ENCODE peak calls at places on chromosomes 2 and 18, in four cellular contexts. Y, A, H and C are unnamed samples.

GRCh38 chr2:181682026-181682789 is 1.9 kb upstream of the NEUROD1 start:
- DNase-seq in Y (no peak), H (no peak), A (no peak), C (no peak)

GRCh38 chr2:125959047-125959446 is 696.9 kb upstream of the GYPC start:
- DNase-seq in Y (no peak), A (no peak), H (no peak), C (no peak)

GRCh38 chr2:20282916-20283592 is 58.1 kb upstream of the SDC1 start:
- DNase-seq in A (no peak), Y (no peak), H (no peak), C (no peak)

GRCh38 chr18:70151554-70152130 is 53.8 kb downstream of the RTTN start:
- DNase-seq in Y (no peak), H (no peak), A (no peak), C (no peak)

GRCh38 chr2:84223191-84223590 is 235.9 kb downstream of the SUCLG1 start:
- DNase-seq in A (no peak), H (no peak), Y (no peak), C (peak; percentile 3)

GRCh38 chr2:113966171-113966570 is 76.3 kb downstream of the ACTR3 start:
- DNase-seq in Y (no peak), H (no peak), A (no peak), C (no peak)

GRCh38 chr2:102397167-102397566 is 25.8 kb upstream of the IL18RAP start:
- DNase-seq in H (no peak), Y (no peak), A (no peak), C (no peak)

GRCh38 chr2:55771612-55772011 is 78.0 kb upstream of the PNPT1 start:
- DNase-seq in Y (no peak), A (no peak), H (peak; percentile 56), C (peak; percentile 57)

GRCh38 chr18:44537521-44537920 is 143.2 kb upstream of the SETBP1 start:
- DNase-seq in A (no peak), H (peak; percentile 54), Y (no peak), C (peak; percentile 60)

GRCh38 chr2:61811821-61812220 is 42.0 kb downstream of the FAM161A start:
- DNase-seq in A (no peak), Y (no peak), H (no peak), C (no peak)

GRCh38 chr2:111053266-111053665 is 67.4 kb upstream of the BCL2L11 start:
- DNase-seq in Y (no peak), H (no peak), A (no peak), C (no peak)

GRCh38 chr18:8643479-8643878 is 34.2 kb downstream of the RAB12 start:
- DNase-seq in H (no peak), Y (no peak), A (no peak), C (no peak)

GRCh38 chr2:190640124-190640523 is 8.8 kb upstream of the NAB1 start:
- DNase-seq in H (no peak), Y (no peak), A (no peak), C (no peak)

GRCh38 chr2:20171445-20171977 is 53.4 kb downstream of the SDC1 start:
- DNase-seq in H (no peak), Y (no peak), A (no peak), C (no peak)

GRCh38 chr2:2875831-2876230 is 501.8 kb downstream of the EIPR1 start:
- DNase-seq in Y (no peak), A (no peak), H (no peak), C (no peak)

GRCh38 chr2:72116081-72116533 is 31.6 kb downstream of the CYP26B1 start:
- DNase-seq in A (peak; percentile 5), H (no peak), Y (no peak), C (peak; percentile 53)

GRCh38 chr2:16561676-16562075 is 104.0 kb downstream of the CYRIA start:
- DNase-seq in A (no peak), Y (no peak), H (no peak), C (no peak)

GRCh38 chr2:20225294-20226151 is 593 bp upstream of the SDC1 start:
- DNase-seq in Y (peak; percentile 10), H (peak; percentile 76), A (peak; percentile 25), C (peak; percentile 76)

GRCh38 chr2:9812945-9813311 is 30.3 kb upstream of the TAF1B start:
- DNase-seq in H (no peak), Y (no peak), A (no peak), C (no peak)

GRCh38 chr2:159853101-159853500 is 55.1 kb upstream of the CD302 start:
- DNase-seq in H (no peak), A (no peak), Y (no peak), C (no peak)

GRCh38 chr2:122145805-122146204 is 390.4 kb downstream of the TSN start:
- DNase-seq in Y (no peak), H (no peak), A (no peak), C (no peak)

GRCh38 chr18:65235966-65236634 is 514.7 kb upstream of the CDH7 start:
- DNase-seq in H (no peak), A (no peak), Y (no peak), C (no peak)

GRCh38 chr2:234033174-234033573 is 17.3 kb upstream of the SPP2 start:
- DNase-seq in A (no peak), Y (no peak), H (no peak), C (no peak)

GRCh38 chr2:65789923-65790675 is 357.7 kb upstream of the SPRED2 start:
- DNase-seq in Y (no peak), A (no peak), H (no peak), C (no peak)

GRCh38 chr2:128642316-128642715 is 323.6 kb upstream of the HS6ST1 start:
- DNase-seq in Y (no peak), H (no peak), A (no peak), C (no peak)

GRCh38 chr2:118269408-118270051 is 181.3 kb downstream of the INSIG2 start:
- DNase-seq in Y (no peak), H (no peak), A (no peak), C (no peak)

GRCh38 chr2:53695586-53695985 is 72.0 kb upstream of the CHAC2 start:
- DNase-seq in Y (no peak), H (no peak), A (no peak), C (no peak)

GRCh38 chr2:170974304-170974993 is 45.4 kb downstream of the GORASP2 start:
- DNase-seq in H (peak; percentile 57), A (no peak), Y (no peak), C (peak; percentile 57)

GRCh38 chr2:170928036-170928823 is 823 bp upstream of the GORASP2 start:
- DNase-seq in Y (no peak), A (peak; percentile 26), H (peak; percentile 9), C (no peak)